ENCODE peak calls at places on chromosomes 5 and 9, in eight cellular contexts. M is A549, N is lung, Y is HCT116, V is fibroblast of mammary gland, F is cardiac fibroblast, K is astrocyte of the spinal cord, R is upper lobe of left lung. B is an unnamed sample.
A peak's percentile ranks its signal among the peaks of the same experiment; 100 is the strongest.

GRCh38 chr5:43514471-43514815 is 505 bp downstream of the C5orf34 start:
- DNase-seq in F (peak; percentile 64), K (peak; percentile 83), V (peak; percentile 89), M (no peak), Y (no peak), N (no peak), R (no peak), B (peak; percentile 86)

GRCh38 chr5:16490911-16491310 is 25.3 kb upstream of the ZNF622 start:
- DNase-seq in N (no peak), K (no peak), M (no peak), V (no peak), F (no peak), Y (no peak), R (no peak), B (no peak)

GRCh38 chr5:61768692-61769281 is 436.7 kb downstream of the ZSWIM6 start:
- DNase-seq in K (peak; percentile 9), N (no peak), V (peak; percentile 11), M (peak; percentile 73), F (no peak), Y (peak; percentile 63), R (no peak), B (peak; percentile 73)

GRCh38 chr9:121609845-121610637 is 41.4 kb upstream of the DAB2IP start:
- DNase-seq in V (peak; percentile 65), F (peak; percentile 56), Y (peak; percentile 62), K (peak; percentile 64), N (peak; percentile 58), R (no peak), M (peak; percentile 83), B (peak; percentile 95)

GRCh38 chr5:113331201-113331551 is 103.6 kb downstream of the TSSK1B start:
- DNase-seq in R (no peak), F (peak; percentile 68), Y (no peak), N (no peak), V (peak; percentile 58), K (no peak), M (no peak), B (peak; percentile 24)

GRCh38 chr9:135336722-135337490 is 142.7 kb upstream of the PPP1R26 start:
- DNase-seq in V (no peak), M (no peak), R (peak; percentile 27), Y (no peak), K (no peak), N (no peak), F (no peak), B (no peak)

GRCh38 chr9:84266087-84266561 is 74.4 kb downstream of the SLC28A3 start:
- DNase-seq in M (peak; percentile 19), N (no peak), R (no peak), Y (no peak), K (no peak), V (no peak), F (no peak), B (peak; percentile 16)

GRCh38 chr5:133050500-133050899 is 1.3 kb upstream of the HSPA4 start:
- DNase-seq in R (no peak), M (no peak), K (no peak), F (no peak), N (no peak), Y (no peak), V (no peak), B (peak; percentile 13)

GRCh38 chr9:11743356-11743755 is 949.8 kb upstream of the TYRP1 start:
- DNase-seq in V (no peak), F (no peak), K (no peak), Y (no peak), R (no peak), M (no peak), N (no peak), B (no peak)

GRCh38 chr5:75552764-75553163 is 41.1 kb downstream of the POLK start:
- DNase-seq in Y (no peak), K (no peak), V (no peak), N (no peak), M (no peak), R (no peak), F (no peak), B (no peak)

GRCh38 chr5:1182633-1183423 is 18.6 kb upstream of the SLC6A19 start:
- DNase-seq in M (no peak), K (no peak), R (peak; percentile 47), F (no peak), Y (no peak), N (no peak), V (no peak), B (no peak)

DNA sequence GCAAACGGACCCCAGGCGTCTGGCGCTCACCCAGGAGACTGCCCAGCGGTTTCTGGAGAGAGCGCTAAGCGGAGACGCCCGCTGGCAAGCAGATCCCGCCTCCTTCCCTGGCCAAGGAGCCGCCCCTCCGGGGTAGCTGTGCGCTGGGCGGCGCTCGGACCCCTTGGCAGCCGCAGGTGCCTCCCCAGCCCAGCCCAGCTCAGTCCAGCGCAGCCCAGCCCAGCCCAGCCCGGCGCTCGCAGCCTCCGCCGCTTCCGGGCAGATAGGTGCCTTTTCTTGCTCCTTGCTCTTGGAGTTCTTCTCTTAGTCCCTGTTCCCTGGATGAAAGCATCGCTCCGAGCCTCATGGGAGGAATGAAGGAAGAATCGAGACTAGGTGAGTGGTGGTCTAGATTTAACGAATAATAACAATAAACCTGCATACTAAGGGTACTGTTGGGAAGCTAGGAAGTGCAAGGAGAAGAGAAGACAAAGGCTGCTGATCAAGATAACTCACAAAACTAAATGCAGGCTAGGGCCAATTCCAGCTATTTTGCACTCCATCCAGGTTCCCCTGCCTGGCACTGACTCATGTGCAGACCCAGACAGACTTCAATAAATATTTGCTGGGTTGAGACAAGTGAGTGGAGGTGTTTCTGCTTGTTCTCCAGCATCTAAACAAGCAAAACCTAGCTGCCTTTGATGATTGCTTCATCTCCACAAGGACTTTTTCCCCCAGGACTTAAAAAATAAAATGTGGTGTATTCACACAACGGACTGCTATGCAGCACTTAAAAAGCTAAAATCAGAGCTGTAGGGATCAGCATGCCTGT is at the start of gene STK32A:
- DNase-seq in N (peak; percentile 81), K (peak; percentile 52), M (peak; percentile 42), V (peak; percentile 17), F (peak; percentile 20), Y (no peak), R (peak; percentile 92), B (peak; percentile 80)
- H3K4me3 ChIP-seq in N (peak within 1 kb of the TSS; percentile 37), K (peak within 1 kb of the TSS; percentile 60), M (peak within 1 kb of the TSS; percentile 50), V (peak within 1 kb of the TSS; percentile 60), F (peak within 1 kb of the TSS; percentile 51), Y (no peak within 1 kb of the TSS), R (peak within 1 kb of the TSS; percentile 60), B (peak within 1 kb of the TSS; percentile 36)

GRCh38 chr5:97192580-97193421 is 9.8 kb upstream of the RIOK2 start:
- DNase-seq in V (peak; percentile 20), R (no peak), F (no peak), M (no peak), Y (no peak), N (no peak), K (peak; percentile 9), B (peak; percentile 96)
- H3K4me3 ChIP-seq in V (no peak overlapping the region), R (no peak overlapping the region), F (no peak overlapping the region), M (no peak overlapping the region), Y (no peak overlapping the region), N (no peak overlapping the region), K (no peak overlapping the region), B (no peak overlapping the region)

DNA sequence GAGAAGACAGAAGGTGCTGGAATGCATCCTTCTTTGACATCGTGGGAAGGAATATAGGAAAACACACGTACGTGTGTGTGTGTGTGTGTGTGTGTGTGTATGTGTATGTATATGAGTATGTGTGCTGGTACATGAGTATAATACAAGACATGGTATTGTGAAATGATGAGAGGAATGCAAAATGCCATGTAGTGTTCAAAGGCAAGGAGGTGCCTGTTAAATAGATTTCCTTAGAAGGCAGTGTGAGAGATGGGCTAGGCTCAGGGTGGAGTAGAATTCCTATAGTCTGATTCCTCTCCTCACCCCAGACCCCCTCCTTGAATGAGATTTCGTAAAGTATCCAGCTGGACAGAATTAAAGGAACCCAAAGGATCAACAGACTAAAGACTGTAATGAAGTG is 11.1 kb downstream of the GPR21 start:
- DNase-seq in R (no peak), N (no peak), M (peak; percentile 4), Y (no peak), K (no peak), V (peak; percentile 52), F (peak; percentile 59), B (peak; percentile 70)
- H3K4me3 ChIP-seq in R (no peak overlapping the region), N (no peak overlapping the region), M (no peak overlapping the region), Y (no peak overlapping the region), K (no peak overlapping the region), V (no peak overlapping the region), F (no peak overlapping the region), B (no peak overlapping the region)

DNA sequence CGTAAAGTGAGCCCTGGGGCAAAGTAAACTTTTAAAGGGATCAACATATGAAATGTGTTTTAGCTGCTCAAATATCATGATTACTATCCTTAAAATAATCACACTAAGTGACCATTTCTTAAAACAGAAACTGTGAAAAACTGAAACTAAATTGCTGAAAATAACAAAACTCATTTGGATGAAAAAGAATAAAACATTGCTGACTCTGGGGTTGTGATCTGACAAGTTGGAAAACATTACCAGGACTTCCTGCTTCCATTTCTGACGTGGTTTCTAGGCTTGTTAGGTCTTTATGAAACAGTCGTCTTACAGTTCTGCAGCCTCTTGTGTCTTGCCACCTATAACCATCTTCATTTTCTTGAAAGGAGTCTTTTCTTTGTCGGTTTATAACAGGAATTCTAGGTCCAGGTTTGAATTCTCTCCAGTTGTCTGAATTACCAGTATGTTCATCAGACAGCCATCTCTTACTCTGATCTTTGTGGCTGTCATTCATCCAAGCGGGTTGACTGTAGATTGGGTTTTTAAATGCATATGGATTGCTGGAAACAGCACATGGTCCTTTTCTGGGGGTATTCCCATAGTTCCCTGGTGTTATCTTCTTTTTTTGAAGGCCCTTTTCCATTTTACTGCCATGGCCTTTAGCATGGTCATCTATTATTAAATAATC is 1.6 kb downstream of the TUT7 start:
- DNase-seq in V (peak; percentile 49), Y (no peak), F (peak; percentile 42), K (no peak), N (no peak), M (no peak), R (no peak), B (peak; percentile 35)
- H3K4me3 ChIP-seq in V (peak overlapping the region; percentile 98), Y (peak overlapping the region; percentile 97), F (peak overlapping the region; percentile 96), K (peak overlapping the region; percentile 98), N (no peak overlapping the region), M (peak overlapping the region; percentile 74), R (peak overlapping the region; percentile 90), B (peak overlapping the region; percentile 95)

DNA sequence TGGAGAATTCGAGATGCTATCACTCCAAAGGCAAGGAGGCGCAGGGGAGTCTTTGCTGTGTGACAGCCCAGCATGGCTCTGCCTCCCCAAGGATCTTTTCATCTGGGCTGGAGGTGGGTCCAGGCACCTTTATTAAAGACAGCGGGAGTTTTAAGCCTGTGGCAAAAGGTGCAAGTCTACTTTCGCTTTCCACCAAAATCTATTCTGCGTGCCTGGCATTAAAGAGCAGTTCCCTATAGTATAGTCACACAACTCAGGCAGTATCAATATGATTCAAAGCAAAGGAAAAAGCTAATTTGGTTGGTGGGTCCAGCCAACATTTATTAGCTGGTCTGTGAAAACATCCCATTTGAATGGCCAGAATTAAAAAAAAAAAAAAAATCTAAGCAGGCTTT is 398.7 kb downstream of the EBF1 start:
- DNase-seq in K (no peak), M (no peak), F (no peak), Y (no peak), R (no peak), V (no peak), N (no peak), B (no peak)
- H3K4me3 ChIP-seq in K (no peak overlapping the region), M (no peak overlapping the region), F (no peak overlapping the region), Y (no peak overlapping the region), R (no peak overlapping the region), V (no peak overlapping the region), N (no peak overlapping the region), B (no peak overlapping the region)

GRCh38 chr9:125513634-125514413 is 193.2 kb downstream of the MAPKAP1 start:
- DNase-seq in R (no peak), F (peak; percentile 74), V (peak; percentile 47), K (peak; percentile 78), N (peak; percentile 45), Y (no peak), M (peak; percentile 34), B (peak; percentile 90)
- H3K4me3 ChIP-seq in R (peak overlapping the region; percentile 31), F (peak overlapping the region; percentile 0), V (no peak overlapping the region), K (peak overlapping the region; percentile 20), N (no peak overlapping the region), Y (peak overlapping the region; percentile 51), M (peak overlapping the region; percentile 25), B (peak overlapping the region; percentile 25)

B was measured in epithelial cell of esophagus.